ENCODE peak calls at places on chromosomes 16 and 17, in seven cellular contexts. T is AG08396; N is activated T-cell treated with anti-CD3 and anti-CD28 coated beads, Interleukin-2, amount 50 U/mL, for 48 hours; E is stimulated activated CD4-positive, alpha-beta T cell treated with anti-CD3 and anti-CD28 coated beads, TNF-alpha, amount 100 ng/mL, for 24 hours; X is activated CD4-positive, alpha-beta T cell treated with anti-CD3 and anti-CD28 coated beads for 48 hours; R is ureter; J is kidney tubule cell. A is an unnamed sample.

GRCh38 chr17:41972571-41973411 is 6.2 kb downstream of the CNP start:
- DNase-seq in T (no peak), N (no peak), E (no peak), X (no peak), R (peak; percentile 61), J (peak; percentile 89), A (peak; percentile 80)

GRCh38 chr16:31471875-31472558 is at the start of gene TGFB1I1:
- DNase-seq in T (peak; percentile 92), N (no peak), E (no peak), X (no peak), R (peak; percentile 80), J (peak; percentile 55), A (peak; percentile 8)

GRCh38 chr17:9628509-9628908 is 16.8 kb upstream of the USP43 start:
- DNase-seq in T (no peak), N (no peak), E (no peak), X (no peak), R (no peak), J (no peak), A (peak; percentile 58)

GRCh38 chr16:56252835-56253234 is 61.5 kb downstream of the GNAO1 start:
- DNase-seq in T (no peak), N (no peak), E (no peak), X (no peak), R (no peak), J (no peak), A (no peak)

GRCh38 chr17:38598536-38598935 is 7.2 kb downstream of the SRCIN1 start:
- DNase-seq in T (peak; percentile 46), N (no peak), E (peak; percentile 26), X (peak; percentile 54), R (no peak), J (peak; percentile 85), A (peak; percentile 76)

GRCh38 chr16:3577302-3577752 is at the start of gene NLRC3:
- DNase-seq in T (no peak), N (peak; percentile 68), E (peak; percentile 28), X (peak; percentile 51), R (no peak), J (no peak), A (no peak)

GRCh38 chr16:67278773-67279295 is 498 bp upstream of the PLEKHG4 start:
- DNase-seq in T (peak; percentile 64), N (no peak), E (no peak), X (peak; percentile 74), R (no peak), J (peak; percentile 16), A (no peak)

GRCh38 chr16:30439720-30440348 is 5.8 kb downstream of the SEPHS2 start:
- DNase-seq in T (no peak), N (no peak), E (no peak), X (no peak), R (no peak), J (no peak), A (no peak)

GRCh38 chr17:64420143-64420670 is 28.7 kb upstream of the MILR1 start:
- DNase-seq in T (peak; percentile 71), N (peak; percentile 40), E (no peak), X (no peak), R (no peak), J (peak; percentile 78), A (peak; percentile 91)

GRCh38 chr17:40936976-40937375 is 470 bp downstream of the KRT23 start:
- DNase-seq in T (no peak), N (no peak), E (no peak), X (no peak), R (no peak), J (peak; percentile 50), A (no peak)

GRCh38 chr17:1360975-1361374 is 39.0 kb downstream of the YWHAE start:
- DNase-seq in T (no peak), N (peak; percentile 20), E (no peak), X (peak; percentile 29), R (no peak), J (no peak), A (no peak)

GRCh38 chr17:9729735-9730420 is 61.5 kb downstream of the DHRS7C start:
- DNase-seq in T (no peak), N (no peak), E (no peak), X (no peak), R (no peak), J (peak; percentile 72), A (peak; percentile 52)

GRCh38 chr16:9054460-9054859 is 37.0 kb upstream of the HAPSTR1 start:
- DNase-seq in T (no peak), N (no peak), E (no peak), X (no peak), R (no peak), J (peak; percentile 34), A (no peak)

GRCh38 chr17:48045270-48046001 is 2.7 kb upstream of the NFE2L1 start:
- DNase-seq in T (no peak), N (no peak), E (no peak), X (no peak), R (no peak), J (no peak), A (peak; percentile 51)

GRCh38 chr17:75869282-75870141 is 8.9 kb downstream of the TRIM47 start:
- DNase-seq in T (peak; percentile 71), N (no peak), E (no peak), X (no peak), R (no peak), J (no peak), A (no peak)

GRCh38 chr17:79664925-79665738 is 54.3 kb upstream of the RBFOX3 start:
- DNase-seq in T (no peak), N (no peak), E (no peak), X (no peak), R (peak; percentile 88), J (no peak), A (peak; percentile 83)

GRCh38 chr16:86191663-86192062 is 292.7 kb downstream of the IRF8 start:
- DNase-seq in T (no peak), N (no peak), E (no peak), X (no peak), R (no peak), J (no peak), A (no peak)

GRCh38 chr16:82510041-82510440 is 116.7 kb upstream of the CDH13 start:
- DNase-seq in T (no peak), N (no peak), E (no peak), X (no peak), R (no peak), J (no peak), A (no peak)

GRCh38 chr16:48300391-48300856 is 53.1 kb upstream of the ABCC11 start:
- DNase-seq in T (peak; percentile 45), N (no peak), E (no peak), X (no peak), R (no peak), J (no peak), A (no peak)

GRCh38 chr17:72345536-72345935 is 224.7 kb downstream of the SOX9 start:
- DNase-seq in T (no peak), N (no peak), E (no peak), X (no peak), R (no peak), J (no peak), A (no peak)

GRCh38 chr17:67515490-67516088 is 138.5 kb downstream of the PITPNC1 start:
- DNase-seq in T (no peak), N (no peak), E (no peak), X (no peak), R (no peak), J (no peak), A (no peak)

GRCh38 chr17:51869387-51869786 is 289.1 kb downstream of the CA10 start:
- DNase-seq in T (no peak), N (peak; percentile 15), E (no peak), X (peak; percentile 10), R (no peak), J (peak; percentile 44), A (peak; percentile 64)

GRCh38 chr16:11639925-11640899 is 28.0 kb upstream of the SNN start:
- DNase-seq in T (peak; percentile 88), N (no peak), E (no peak), X (no peak), R (peak; percentile 89), J (peak; percentile 93), A (peak; percentile 56)

GRCh38 chr17:58328195-58329034 is at the start of gene TSPOAP1:
- DNase-seq in T (no peak), N (peak; percentile 92), E (peak; percentile 89), X (peak; percentile 90), R (no peak), J (no peak), A (no peak)

GRCh38 chr16:29662729-29663019 is 373 bp upstream of the SPN start:
- DNase-seq in T (no peak), N (peak; percentile 68), E (no peak), X (peak; percentile 42), R (no peak), J (no peak), A (no peak)